ENCODE peak calls at places on chromosomes 3 and 15, in six cellular contexts. D, N, E, K, G and T are unnamed samples.

GRCh38 chr3:167626490-167626889 is 27.3 kb downstream of the WDR49 start:
- DNase-seq in G (no peak), K (no peak), D (no peak), E (no peak), N (no peak), T (no peak)

GRCh38 chr3:117619805-117620204 is 910.2 kb downstream of the TUSC7 start:
- DNase-seq in N (no peak), D (no peak), K (no peak), G (no peak), E (no peak), T (no peak)

GRCh38 chr3:41580274-41580959 is 381.1 kb downstream of the CTNNB1 start:
- DNase-seq in G (no peak), D (no peak), E (no peak), K (no peak), N (no peak), T (no peak)

GRCh38 chr3:160027541-160028195 is 39.0 kb downstream of the IL12A start:
- DNase-seq in E (peak; percentile 88), N (no peak), K (no peak), D (no peak), G (peak; percentile 80), T (no peak)

GRCh38 chr3:135083179-135083578 is 288.1 kb downstream of the EPHB1 start:
- DNase-seq in E (no peak), G (no peak), D (no peak), K (no peak), N (no peak), T (no peak)

GRCh38 chr3:4939276-4939675 is 40.0 kb upstream of the BHLHE40 start:
- DNase-seq in E (peak; percentile 19), K (no peak), G (peak; percentile 6), D (no peak), N (no peak), T (no peak)

GRCh38 chr3:17742837-17743659 is 617 bp upstream of the TBC1D5 start:
- DNase-seq in G (no peak), D (no peak), N (peak; percentile 96), E (peak; percentile 98), K (no peak), T (no peak)

GRCh38 chr3:138944842-138945645 is 1.9 kb downstream of the FOXL2 start:
- DNase-seq in K (peak; percentile 78), G (peak; percentile 26), D (peak; percentile 56), E (no peak), N (peak; percentile 75), T (peak; percentile 40)

GRCh38 chr3:13057641-13058040 is 15.6 kb downstream of the IQSEC1 start:
- DNase-seq in G (no peak), D (no peak), E (no peak), N (no peak), K (no peak), T (no peak)

GRCh38 chr3:176958560-176958959 is 238.7 kb downstream of the TBL1XR1 start:
- DNase-seq in N (no peak), K (no peak), E (no peak), G (no peak), D (no peak), T (peak; percentile 67)

GRCh38 chr3:103365467-103365866 is 930.7 kb downstream of the ZPLD1 start:
- DNase-seq in D (no peak), E (no peak), N (no peak), K (no peak), G (no peak), T (no peak)

GRCh38 chr3:5197022-5197421 is 9.5 kb downstream of the EDEM1 start:
- DNase-seq in G (peak; percentile 89), D (no peak), E (peak; percentile 60), N (no peak), K (no peak), T (peak; percentile 52)

GRCh38 chr15:63308947-63309346 is 31.5 kb downstream of the APH1B start:
- DNase-seq in N (no peak), E (no peak), K (no peak), D (no peak), G (no peak), T (peak; percentile 70)

GRCh38 chr3:50237133-50237651 is 1.2 kb downstream of the GNAI2 start:
- DNase-seq in G (peak; percentile 59), K (peak; percentile 60), D (no peak), E (no peak), N (no peak), T (no peak)

GRCh38 chr3:115100172-115100571 is 46.9 kb downstream of the ZBTB20 start:
- DNase-seq in N (no peak), G (peak; percentile 75), K (no peak), E (peak; percentile 70), D (no peak), T (no peak)

GRCh38 chr15:27028836-27029482 is 58.0 kb downstream of the GABRG3 start:
- DNase-seq in D (no peak), K (no peak), E (no peak), G (no peak), N (no peak), T (no peak)

GRCh38 chr15:52082197-52083036 is 30.2 kb downstream of the BCL2L10 start:
- DNase-seq in G (peak; percentile 47), N (no peak), E (peak; percentile 33), K (no peak), D (no peak), T (no peak)

GRCh38 chr15:40045572-40046217 is 6.7 kb upstream of the SRP14 start:
- DNase-seq in E (no peak), K (peak; percentile 42), G (no peak), N (no peak), D (no peak), T (no peak)

GRCh38 chr3:194042947-194043346 is 93.0 kb upstream of the HES1 start:
- DNase-seq in G (peak; percentile 87), K (no peak), D (no peak), N (no peak), E (peak; percentile 83), T (no peak)

GRCh38 chr15:57122080-57122845 is 203.8 kb downstream of the TCF12 start:
- DNase-seq in N (no peak), E (no peak), K (no peak), G (no peak), D (no peak), T (no peak)

GRCh38 chr3:172096881-172097420 is 57.6 kb downstream of the FNDC3B start:
- DNase-seq in G (peak; percentile 80), N (no peak), K (no peak), E (peak; percentile 75), D (no peak), T (peak; percentile 62)

GRCh38 chr3:29430558-29430971 is 149.7 kb downstream of the RBMS3 start:
- DNase-seq in D (peak; percentile 27), N (no peak), K (no peak), G (peak; percentile 54), E (peak; percentile 75), T (peak; percentile 25)

GRCh38 chr3:29427266-29428103 is 146.6 kb downstream of the RBMS3 start:
- DNase-seq in D (no peak), E (no peak), N (no peak), G (peak; percentile 47), K (no peak), T (no peak)

GRCh38 chr3:29429055-29429454 is 148.2 kb downstream of the RBMS3 start:
- DNase-seq in E (no peak), N (no peak), D (no peak), K (no peak), G (no peak), T (no peak)

DNA sequence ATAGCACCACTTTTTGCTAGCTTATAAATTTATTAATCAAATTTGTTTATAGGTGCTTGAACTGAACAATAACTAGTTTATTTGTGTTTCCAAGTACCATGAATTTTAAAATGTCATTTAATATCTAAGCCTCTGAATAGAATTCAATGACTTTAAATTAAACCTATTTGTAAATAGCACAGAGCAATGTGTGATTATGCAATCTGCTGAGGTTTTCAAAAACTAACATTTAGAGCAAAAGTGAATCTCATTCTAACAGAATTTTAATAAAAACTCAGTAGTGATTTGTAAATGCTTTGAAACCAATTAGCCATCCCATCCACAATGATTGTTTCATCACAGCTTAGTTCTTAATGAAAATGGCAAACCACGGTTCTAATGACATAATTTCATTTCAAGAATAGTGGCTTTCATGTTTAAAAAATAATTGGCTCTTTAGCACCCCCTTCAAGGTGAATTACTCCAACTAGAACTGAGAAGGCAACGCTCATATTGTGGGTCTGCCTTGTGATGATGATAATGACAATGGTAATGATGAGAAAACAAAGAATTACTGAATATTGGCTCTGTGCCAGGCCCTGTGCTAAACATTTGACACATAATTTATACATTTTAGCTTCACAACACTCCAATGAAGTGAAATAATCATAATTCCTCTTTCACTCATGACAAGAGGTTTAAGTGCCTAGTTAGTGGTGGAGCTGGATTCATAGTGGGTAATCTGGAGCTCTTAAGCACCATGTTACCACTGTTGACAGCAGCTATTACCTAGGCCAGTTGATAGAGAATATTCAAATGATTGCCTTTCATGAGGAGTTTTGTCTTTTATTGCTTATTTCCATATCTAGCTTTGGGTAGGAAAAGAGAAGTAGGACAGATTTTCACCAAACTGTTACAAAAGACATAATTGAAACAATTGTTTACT is 145.7 kb downstream of the RBMS3 start:
- DNase-seq in E (no peak), G (no peak), D (no peak), N (no peak), K (no peak), T (no peak)
- H3K14ac ChIP-seq in E (no peak overlapping the region), G (no peak overlapping the region), D (no peak overlapping the region), N (no peak overlapping the region), K (no peak overlapping the region), T (no peak overlapping the region)

DNA sequence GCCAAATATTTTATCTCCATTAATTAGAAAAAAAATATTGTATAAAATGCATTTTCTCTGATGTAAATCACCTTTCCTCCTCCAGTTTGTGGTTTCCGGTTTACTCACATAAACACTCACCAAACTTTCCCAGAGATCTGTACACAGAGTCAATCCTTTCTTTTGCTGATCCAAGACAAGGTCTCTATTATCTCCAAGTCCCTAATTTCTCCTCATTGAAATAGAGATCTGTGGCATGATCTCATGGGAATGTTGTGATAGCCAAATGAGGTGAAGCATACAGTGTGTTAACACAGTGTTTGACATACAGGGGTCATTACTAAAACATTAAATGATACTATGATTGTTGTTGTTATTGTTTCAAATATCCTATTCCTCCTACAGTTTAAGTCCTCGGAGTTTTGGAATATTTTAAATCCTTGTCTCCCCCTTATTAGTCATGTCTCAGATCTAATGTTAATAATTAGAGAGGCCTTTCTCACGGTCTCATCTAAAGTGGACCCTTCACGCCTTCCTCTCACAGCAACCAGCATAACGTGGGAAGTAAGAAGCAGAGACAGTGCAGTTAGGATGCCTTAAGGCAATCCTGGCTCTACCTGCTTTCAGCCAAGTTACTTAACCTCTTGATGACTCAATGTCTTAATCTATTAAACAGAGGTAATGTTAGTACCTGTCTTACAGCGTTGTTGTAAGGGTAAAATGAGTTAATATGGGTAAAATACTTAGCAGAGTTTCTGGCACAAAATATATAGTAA is 333.3 kb downstream of the GRM7 start:
- DNase-seq in E (no peak), D (no peak), N (no peak), G (no peak), K (no peak), T (peak; percentile 18)
- H3K14ac ChIP-seq in E (no peak overlapping the region), D (no peak overlapping the region), N (no peak overlapping the region), G (no peak overlapping the region), K (no peak overlapping the region), T (no peak overlapping the region)

DNA sequence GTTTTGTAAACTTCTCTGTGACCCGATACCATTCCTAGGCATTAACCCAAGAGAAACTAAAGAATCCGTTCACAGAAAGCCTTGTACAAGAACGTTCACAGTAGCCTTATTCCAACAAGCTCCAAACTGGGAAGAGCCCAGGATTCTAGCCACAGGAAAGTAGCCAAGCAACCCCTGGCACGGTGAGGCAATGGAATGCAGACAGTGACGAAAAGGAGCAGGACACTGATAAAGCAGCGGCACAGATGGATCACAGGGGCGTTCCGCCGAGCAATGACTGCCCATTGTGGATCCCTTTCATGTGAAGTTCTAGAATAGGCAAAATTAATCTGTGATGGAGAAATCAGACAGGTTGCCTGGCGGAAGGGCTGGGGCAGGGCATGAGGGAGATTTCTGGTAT is 198.7 kb upstream of the CHRNA7 start:
- DNase-seq in G (no peak), K (no peak), E (no peak), N (no peak), D (no peak), T (no peak)
- H3K14ac ChIP-seq in G (no peak overlapping the region), K (no peak overlapping the region), E (no peak overlapping the region), N (no peak overlapping the region), D (no peak overlapping the region), T (no peak overlapping the region)

GRCh38 chr3:89360155-89360554 is 252.7 kb downstream of the EPHA3 start:
- DNase-seq in E (peak; percentile 20), K (no peak), D (no peak), G (peak; percentile 46), N (no peak), T (peak; percentile 72)
- H3K14ac ChIP-seq in E (no peak overlapping the region), K (no peak overlapping the region), D (no peak overlapping the region), G (no peak overlapping the region), N (no peak overlapping the region), T (no peak overlapping the region)